ENCODE peak calls at places on chromosomes 12 and 14, in five cellular contexts. One of them, this sample, is unnamed.

GRCh38 chr14:71212683-71213107 is 305.4 kb downstream of the PCNX1 start:
- DNase-seq in neuronal stem cell: no peak
- DNase-seq in H9: no peak
- DNase-seq in neural progenitor cell: peak; percentile 30
- DNase-seq in mammary epithelial cell: peak; percentile 10
- DNase-seq in this sample: no peak

GRCh38 chr14:61489932-61490331 is 168.6 kb downstream of the PRKCH start:
- DNase-seq in neuronal stem cell: no peak
- DNase-seq in H9: no peak
- DNase-seq in neural progenitor cell: no peak
- DNase-seq in mammary epithelial cell: no peak
- DNase-seq in this sample: no peak

GRCh38 chr12:32118806-32119205 is 12.2 kb downstream of the BICD1 start:
- DNase-seq in neuronal stem cell: no peak
- DNase-seq in H9: peak; percentile 20
- DNase-seq in neural progenitor cell: no peak
- DNase-seq in mammary epithelial cell: no peak
- DNase-seq in this sample: no peak

GRCh38 chr14:72638021-72638420 is 255.9 kb downstream of the DPF3 start:
- DNase-seq in neuronal stem cell: no peak
- DNase-seq in H9: no peak
- DNase-seq in neural progenitor cell: no peak
- DNase-seq in mammary epithelial cell: peak; percentile 72
- DNase-seq in this sample: no peak

GRCh38 chr14:40656301-40656700 is 950.4 kb upstream of the LRFN5 start:
- DNase-seq in neuronal stem cell: no peak
- DNase-seq in H9: no peak
- DNase-seq in neural progenitor cell: no peak
- DNase-seq in mammary epithelial cell: no peak
- DNase-seq in this sample: no peak

GRCh38 chr12:45363903-45364302 is 148.0 kb downstream of the ANO6 start:
- DNase-seq in neuronal stem cell: no peak
- DNase-seq in H9: no peak
- DNase-seq in neural progenitor cell: no peak
- DNase-seq in mammary epithelial cell: no peak
- DNase-seq in this sample: no peak

GRCh38 chr14:87332001-87332400 is 661.0 kb downstream of the GALC start:
- DNase-seq in neuronal stem cell: no peak
- DNase-seq in H9: no peak
- DNase-seq in neural progenitor cell: no peak
- DNase-seq in mammary epithelial cell: peak; percentile 71
- DNase-seq in this sample: no peak

GRCh38 chr12:122422769-122423257 is 344 bp upstream of the CLIP1 start:
- DNase-seq in neuronal stem cell: peak; percentile 51
- DNase-seq in H9: peak; percentile 57
- DNase-seq in neural progenitor cell: peak; percentile 64
- DNase-seq in mammary epithelial cell: peak; percentile 70
- DNase-seq in this sample: no peak

GRCh38 chr14:71855399-71856036 is 76.7 kb upstream of the RGS6 start:
- DNase-seq in neuronal stem cell: peak; percentile 41
- DNase-seq in H9: peak; percentile 56
- DNase-seq in neural progenitor cell: peak; percentile 72
- DNase-seq in mammary epithelial cell: peak; percentile 56
- DNase-seq in this sample: peak; percentile 30

GRCh38 chr14:105364100-105364708 is 34.1 kb upstream of the TEX22 start:
- DNase-seq in neuronal stem cell: no peak
- DNase-seq in H9: no peak
- DNase-seq in neural progenitor cell: no peak
- DNase-seq in mammary epithelial cell: peak; percentile 32
- DNase-seq in this sample: no peak

GRCh38 chr12:21330682-21331253 is 3.9 kb downstream of the SLCO1A2 start:
- DNase-seq in neuronal stem cell: peak; percentile 40
- DNase-seq in H9: no peak
- DNase-seq in neural progenitor cell: peak; percentile 52
- DNase-seq in mammary epithelial cell: no peak
- DNase-seq in this sample: peak; percentile 67

GRCh38 chr12:18690653-18691052 is 47.2 kb downstream of the PLCZ1 start:
- DNase-seq in neuronal stem cell: no peak
- DNase-seq in H9: no peak
- DNase-seq in neural progenitor cell: no peak
- DNase-seq in mammary epithelial cell: peak; percentile 99
- DNase-seq in this sample: peak; percentile 20

GRCh38 chr14:55053018-55053417 is 1.6 kb downstream of the MAPK1IP1L start:
- DNase-seq in neuronal stem cell: no peak
- DNase-seq in H9: no peak
- DNase-seq in neural progenitor cell: no peak
- DNase-seq in mammary epithelial cell: no peak
- DNase-seq in this sample: no peak

GRCh38 chr14:51979399-51979709 is 10.0 kb upstream of the RTRAF start:
- DNase-seq in neuronal stem cell: no peak
- DNase-seq in H9: no peak
- DNase-seq in neural progenitor cell: no peak
- DNase-seq in mammary epithelial cell: no peak
- DNase-seq in this sample: no peak

GRCh38 chr12:130948136-130948535 is 5.6 kb upstream of the ADGRD1 start:
- DNase-seq in neuronal stem cell: no peak
- DNase-seq in H9: peak; percentile 77
- DNase-seq in neural progenitor cell: peak; percentile 47
- DNase-seq in mammary epithelial cell: no peak
- DNase-seq in this sample: no peak

GRCh38 chr14:34220921-34221320 is 241.1 kb downstream of the SPTSSA start:
- DNase-seq in neuronal stem cell: no peak
- DNase-seq in H9: no peak
- DNase-seq in neural progenitor cell: peak; percentile 17
- DNase-seq in mammary epithelial cell: no peak
- DNase-seq in this sample: no peak

DNA sequence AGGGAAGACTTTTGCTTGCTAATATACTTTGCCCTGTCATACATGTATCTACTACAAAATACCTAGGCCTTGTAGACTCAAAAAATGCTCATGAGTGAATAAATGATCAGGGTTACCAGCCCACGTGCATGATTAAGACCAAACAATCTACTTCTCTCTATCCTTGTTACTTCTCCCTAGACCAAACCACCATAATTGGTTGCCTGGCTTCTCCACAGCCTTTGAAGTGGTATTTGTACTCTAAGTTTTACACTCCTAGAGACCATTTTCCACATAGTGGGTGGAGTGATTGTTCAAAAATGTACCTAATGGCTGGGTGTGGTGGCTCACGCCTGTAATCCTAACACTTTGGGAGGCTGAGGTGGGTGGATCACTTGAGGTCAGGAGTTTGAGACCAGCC is 14.1 kb upstream of the RPS6KL1 start:
- DNase-seq in neuronal stem cell: no peak
- DNase-seq in H9: no peak
- DNase-seq in neural progenitor cell: no peak
- DNase-seq in mammary epithelial cell: no peak
- DNase-seq in this sample: no peak
- H3K4me1 ChIP-seq in neuronal stem cell: peaks cover 14% of the 10 kb centered on the region
- H3K4me1 ChIP-seq in H9: no peaks in the 10 kb centered on the region
- H3K4me1 ChIP-seq in neural progenitor cell: no peaks in the 10 kb centered on the region
- H3K4me1 ChIP-seq in mammary epithelial cell: peaks cover 21% of the 10 kb centered on the region
- H3K4me1 ChIP-seq in this sample: peaks cover 8% of the 10 kb centered on the region

DNA sequence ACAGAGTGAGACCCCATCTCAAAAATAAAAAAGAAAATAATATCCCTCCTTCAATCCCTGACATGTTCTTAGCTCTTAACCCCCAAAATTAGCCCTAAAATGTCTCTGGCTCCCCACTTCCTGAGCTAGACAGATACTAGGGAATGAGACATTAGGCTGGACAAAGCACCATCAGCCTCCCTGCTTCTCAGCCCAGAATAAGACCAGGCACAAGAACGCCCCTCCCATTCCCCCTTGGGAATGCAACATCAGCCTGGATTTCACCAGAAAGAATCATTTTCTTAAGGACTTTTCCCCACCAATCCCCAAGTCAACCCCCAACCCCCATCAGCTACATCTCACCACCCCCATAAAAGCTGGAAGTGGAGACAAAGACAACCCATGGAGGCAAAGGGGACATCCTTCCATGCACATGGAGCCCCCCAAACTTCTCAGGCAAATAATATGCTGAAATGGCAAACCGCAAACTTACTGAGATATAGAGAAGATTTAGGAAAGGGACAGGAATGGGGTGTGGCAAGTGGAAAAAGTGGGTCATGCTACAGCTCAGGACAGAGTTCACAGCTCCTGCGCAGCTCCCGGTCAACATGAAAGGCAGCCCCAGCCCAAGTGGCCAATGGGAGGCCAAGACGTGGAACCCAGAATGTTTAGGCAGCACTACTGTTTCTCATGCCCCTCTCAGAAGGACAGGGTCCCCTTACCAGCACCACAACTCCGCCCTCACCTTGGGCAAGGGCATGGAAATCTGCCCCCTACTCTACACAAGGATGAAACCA is 2.7 kb downstream of the CHD4 start:
- DNase-seq in neuronal stem cell: no peak
- DNase-seq in H9: no peak
- DNase-seq in neural progenitor cell: no peak
- DNase-seq in mammary epithelial cell: no peak
- DNase-seq in this sample: no peak
- H3K9ac ChIP-seq in neuronal stem cell: peak overlapping the region; percentile 26
- H3K9ac ChIP-seq in H9: no peak overlapping the region
- H3K9ac ChIP-seq in neural progenitor cell: peak overlapping the region; percentile 58
- H3K9ac ChIP-seq in mammary epithelial cell: no peak overlapping the region
- H3K9ac ChIP-seq in this sample: peak overlapping the region; percentile 93

DNA sequence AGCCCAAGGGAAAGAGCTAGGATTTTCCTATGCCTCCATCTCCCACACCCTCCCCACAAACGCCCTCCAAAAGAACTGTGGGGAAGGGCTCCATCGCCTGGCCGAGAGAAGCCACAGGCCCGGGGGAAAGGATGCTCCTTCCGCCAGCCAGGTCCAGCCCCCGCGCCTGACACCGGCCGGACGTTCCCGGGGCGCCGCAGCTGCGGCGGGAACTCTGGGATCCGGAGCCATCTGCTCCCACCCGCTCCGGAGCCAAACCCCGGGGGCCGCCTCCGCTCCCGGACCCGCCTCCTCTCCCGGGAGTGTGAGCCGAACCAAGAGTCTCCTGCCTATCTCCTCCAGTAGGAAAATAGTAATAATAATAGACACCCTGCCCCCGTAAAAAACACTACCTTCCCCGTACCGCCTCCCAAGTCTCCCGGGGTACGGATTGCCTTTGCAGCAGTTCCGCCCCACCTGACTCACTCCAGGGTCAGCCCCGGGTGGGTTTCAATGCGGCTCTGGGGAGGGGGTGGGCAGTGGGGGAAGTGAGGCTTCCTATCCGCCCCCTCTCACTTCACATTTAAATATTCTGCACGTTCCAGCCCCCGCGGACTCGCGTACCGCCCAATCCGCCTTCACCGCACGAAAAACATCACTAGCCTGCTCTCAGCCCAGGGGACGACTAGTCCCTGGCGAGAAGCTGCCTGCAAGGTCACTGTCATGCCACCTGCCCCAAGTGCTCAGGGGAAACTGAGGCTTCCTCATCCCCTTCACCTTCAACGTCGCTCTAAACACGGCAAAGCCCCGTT is 2.4 kb downstream of the AGAP2 start:
- DNase-seq in neuronal stem cell: no peak
- DNase-seq in H9: peak; percentile 84
- DNase-seq in neural progenitor cell: peak; percentile 80
- DNase-seq in mammary epithelial cell: peak; percentile 37
- DNase-seq in this sample: no peak
- H3K27me3 ChIP-seq in neuronal stem cell: peaks cover 26% of the 10 kb centered on the region
- H3K27me3 ChIP-seq in H9: peaks cover 57% of the 10 kb centered on the region
- H3K27me3 ChIP-seq in neural progenitor cell: peaks cover 100% of the 10 kb centered on the region
- H3K27me3 ChIP-seq in mammary epithelial cell: peaks cover 22% of the 10 kb centered on the region
- H3K27me3 ChIP-seq in this sample: peaks cover 89% of the 10 kb centered on the region

DNA sequence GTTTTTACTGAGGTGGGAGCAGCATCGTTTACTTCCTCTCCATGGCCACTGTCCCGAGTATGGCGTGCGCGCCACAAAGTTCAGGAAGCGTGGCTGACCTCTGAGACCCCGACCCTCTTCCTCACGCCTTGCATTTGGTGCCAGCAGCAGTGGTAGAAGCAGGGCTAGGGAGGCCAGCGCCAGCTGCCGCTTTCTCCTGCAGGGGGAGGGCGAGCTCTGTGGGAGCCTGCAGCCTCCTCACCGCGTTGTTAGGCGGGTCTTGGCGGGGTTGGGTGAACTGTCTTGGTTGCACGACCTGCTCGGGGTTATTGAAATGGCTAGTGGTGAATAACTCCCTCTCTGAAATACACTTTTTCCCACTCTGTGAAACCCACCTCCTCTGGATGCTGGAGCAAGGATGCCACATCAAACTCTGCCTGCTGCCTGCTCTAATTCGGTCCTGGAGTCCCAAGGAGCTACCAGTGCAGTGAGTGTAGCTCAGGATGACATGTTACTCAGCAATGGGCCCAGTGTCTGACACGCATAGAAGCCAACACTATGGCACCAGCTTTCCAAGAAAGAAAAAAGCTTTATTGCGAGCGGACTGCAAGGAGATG is 22.3 kb upstream of the TDRD9 start:
- DNase-seq in neuronal stem cell: no peak
- DNase-seq in H9: peak; percentile 76
- DNase-seq in neural progenitor cell: peak; percentile 61
- DNase-seq in mammary epithelial cell: no peak
- DNase-seq in this sample: no peak
- H3K4me1 ChIP-seq in neuronal stem cell: peaks cover 4% of the 10 kb centered on the region
- H3K4me1 ChIP-seq in H9: no peaks in the 10 kb centered on the region
- H3K4me1 ChIP-seq in neural progenitor cell: peaks cover 12% of the 10 kb centered on the region
- H3K4me1 ChIP-seq in mammary epithelial cell: peaks cover 8% of the 10 kb centered on the region
- H3K4me1 ChIP-seq in this sample: peaks cover 8% of the 10 kb centered on the region

GRCh38 chr12:79932393-79932792 is 2.5 kb downstream of the PPP1R12A start:
- DNase-seq in neuronal stem cell: no peak
- DNase-seq in H9: no peak
- DNase-seq in neural progenitor cell: no peak
- DNase-seq in mammary epithelial cell: peak; percentile 20
- DNase-seq in this sample: no peak

GRCh38 chr12:79927772-79928474 is 7.0 kb downstream of the PPP1R12A start:
- DNase-seq in neuronal stem cell: no peak
- DNase-seq in H9: no peak
- DNase-seq in neural progenitor cell: no peak
- DNase-seq in mammary epithelial cell: peak; percentile 41
- DNase-seq in this sample: no peak

GRCh38 chr12:79926951-79927350 is 7.9 kb downstream of the PPP1R12A start:
- DNase-seq in neuronal stem cell: no peak
- DNase-seq in H9: no peak
- DNase-seq in neural progenitor cell: no peak
- DNase-seq in mammary epithelial cell: no peak
- DNase-seq in this sample: no peak

GRCh38 chr12:79925492-79925891 is 9.4 kb downstream of the PPP1R12A start:
- DNase-seq in neuronal stem cell: no peak
- DNase-seq in H9: no peak
- DNase-seq in neural progenitor cell: no peak
- DNase-seq in mammary epithelial cell: no peak
- DNase-seq in this sample: no peak

DNA sequence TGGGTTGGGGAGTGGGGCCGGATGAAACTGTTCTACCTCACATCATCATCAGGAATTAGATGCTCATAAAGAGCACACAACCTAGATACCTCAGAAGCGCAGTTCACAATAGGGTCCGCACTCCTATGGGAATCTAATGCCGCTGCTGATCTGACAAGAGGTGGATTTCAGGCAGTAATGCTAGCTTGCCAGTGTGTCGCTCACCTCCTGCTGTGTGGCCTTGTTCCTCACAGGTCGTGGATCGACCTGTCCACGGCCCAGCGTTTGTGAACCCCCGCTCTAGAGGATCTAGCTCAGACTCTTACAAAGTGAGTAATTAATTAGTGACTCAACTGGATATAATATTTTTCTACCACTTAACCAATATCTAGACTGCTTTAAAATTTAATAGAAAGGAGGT is 5.8 kb downstream of the PPP1R12A start:
- DNase-seq in neuronal stem cell: no peak
- DNase-seq in H9: no peak
- DNase-seq in neural progenitor cell: peak; percentile 65
- DNase-seq in mammary epithelial cell: no peak
- DNase-seq in this sample: no peak
- H3K9ac ChIP-seq in neuronal stem cell: no peak overlapping the region
- H3K9ac ChIP-seq in H9: no peak overlapping the region
- H3K9ac ChIP-seq in neural progenitor cell: no peak overlapping the region
- H3K9ac ChIP-seq in mammary epithelial cell: no peak overlapping the region
- H3K9ac ChIP-seq in this sample: no peak overlapping the region